ENCODE peak calls at places on chromosomes 2 and 18, in seven cellular contexts. One of them, this sample, is unnamed.
A peak's percentile ranks its signal among the peaks of the same experiment; 100 is the strongest.

GRCh38 chr2:108927936-108928659 is 60.9 kb downstream of the EDAR start:
- DNase-seq in colonic mucosa: peak; percentile 63
- DNase-seq in SK-N-SH: peak; percentile 79
- DNase-seq in IMR-90: peak; percentile 64
- DNase-seq in cardiac muscle cell: peak; percentile 73
- DNase-seq in psoas muscle: no peak
- DNase-seq in fibroblast of lung: peak; percentile 66
- DNase-seq in this sample: peak; percentile 33

GRCh38 chr18:67730884-67731283 is 214.4 kb upstream of the DSEL start:
- DNase-seq in cardiac muscle cell: no peak
- DNase-seq in colonic mucosa: no peak
- DNase-seq in psoas muscle: no peak
- DNase-seq in fibroblast of lung: peak; percentile 27
- DNase-seq in SK-N-SH: no peak
- DNase-seq in IMR-90: peak; percentile 76
- DNase-seq in this sample: no peak

GRCh38 chr2:110125292-110125691 is 9.7 kb upstream of the MALL start:
- DNase-seq in cardiac muscle cell: no peak
- DNase-seq in IMR-90: peak; percentile 11
- DNase-seq in SK-N-SH: no peak
- DNase-seq in colonic mucosa: no peak
- DNase-seq in fibroblast of lung: no peak
- DNase-seq in psoas muscle: no peak
- DNase-seq in this sample: no peak

GRCh38 chr2:219509780-219510511 is 4.3 kb upstream of the ASIC4 start:
- DNase-seq in psoas muscle: peak; percentile 59
- DNase-seq in SK-N-SH: peak; percentile 83
- DNase-seq in fibroblast of lung: peak; percentile 49
- DNase-seq in colonic mucosa: peak; percentile 67
- DNase-seq in IMR-90: peak; percentile 45
- DNase-seq in cardiac muscle cell: peak; percentile 84
- DNase-seq in this sample: no peak

GRCh38 chr2:182280128-182280527 is 146.7 kb downstream of the PDE1A start:
- DNase-seq in SK-N-SH: no peak
- DNase-seq in cardiac muscle cell: no peak
- DNase-seq in colonic mucosa: no peak
- DNase-seq in IMR-90: peak; percentile 69
- DNase-seq in fibroblast of lung: peak; percentile 38
- DNase-seq in psoas muscle: no peak
- DNase-seq in this sample: no peak

GRCh38 chr2:119681868-119682220 is 2.8 kb downstream of the TMEM177 start:
- DNase-seq in IMR-90: no peak
- DNase-seq in colonic mucosa: no peak
- DNase-seq in cardiac muscle cell: no peak
- DNase-seq in psoas muscle: no peak
- DNase-seq in SK-N-SH: no peak
- DNase-seq in fibroblast of lung: no peak
- DNase-seq in this sample: no peak

GRCh38 chr2:189225032-189225431 is 45.5 kb upstream of the COL5A2 start:
- DNase-seq in fibroblast of lung: no peak
- DNase-seq in cardiac muscle cell: no peak
- DNase-seq in IMR-90: no peak
- DNase-seq in psoas muscle: no peak
- DNase-seq in colonic mucosa: no peak
- DNase-seq in SK-N-SH: no peak
- DNase-seq in this sample: no peak

GRCh38 chr2:58427572-58428285 is 186.6 kb upstream of the FANCL start:
- DNase-seq in colonic mucosa: peak; percentile 29
- DNase-seq in IMR-90: peak; percentile 15
- DNase-seq in fibroblast of lung: peak; percentile 51
- DNase-seq in psoas muscle: no peak
- DNase-seq in cardiac muscle cell: peak; percentile 78
- DNase-seq in SK-N-SH: peak; percentile 51
- DNase-seq in this sample: no peak

GRCh38 chr2:218861645-218862318 is 2.2 kb downstream of the WNT6 start:
- DNase-seq in fibroblast of lung: no peak
- DNase-seq in colonic mucosa: no peak
- DNase-seq in cardiac muscle cell: no peak
- DNase-seq in IMR-90: no peak
- DNase-seq in SK-N-SH: no peak
- DNase-seq in psoas muscle: no peak
- DNase-seq in this sample: no peak

GRCh38 chr18:73950116-73950705 is 197.4 kb downstream of the FBXO15 start:
- DNase-seq in SK-N-SH: no peak
- DNase-seq in IMR-90: peak; percentile 50
- DNase-seq in colonic mucosa: no peak
- DNase-seq in cardiac muscle cell: no peak
- DNase-seq in psoas muscle: no peak
- DNase-seq in fibroblast of lung: no peak
- DNase-seq in this sample: no peak

GRCh38 chr2:44940053-44940494 is 1.4 kb upstream of the SIX3 start:
- DNase-seq in IMR-90: no peak
- DNase-seq in colonic mucosa: no peak
- DNase-seq in fibroblast of lung: no peak
- DNase-seq in cardiac muscle cell: no peak
- DNase-seq in psoas muscle: no peak
- DNase-seq in SK-N-SH: no peak
- DNase-seq in this sample: no peak

GRCh38 chr2:163552758-163553157 is 183.1 kb downstream of the FIGN start:
- DNase-seq in colonic mucosa: no peak
- DNase-seq in IMR-90: no peak
- DNase-seq in cardiac muscle cell: no peak
- DNase-seq in fibroblast of lung: no peak
- DNase-seq in psoas muscle: no peak
- DNase-seq in SK-N-SH: no peak
- DNase-seq in this sample: no peak

DNA sequence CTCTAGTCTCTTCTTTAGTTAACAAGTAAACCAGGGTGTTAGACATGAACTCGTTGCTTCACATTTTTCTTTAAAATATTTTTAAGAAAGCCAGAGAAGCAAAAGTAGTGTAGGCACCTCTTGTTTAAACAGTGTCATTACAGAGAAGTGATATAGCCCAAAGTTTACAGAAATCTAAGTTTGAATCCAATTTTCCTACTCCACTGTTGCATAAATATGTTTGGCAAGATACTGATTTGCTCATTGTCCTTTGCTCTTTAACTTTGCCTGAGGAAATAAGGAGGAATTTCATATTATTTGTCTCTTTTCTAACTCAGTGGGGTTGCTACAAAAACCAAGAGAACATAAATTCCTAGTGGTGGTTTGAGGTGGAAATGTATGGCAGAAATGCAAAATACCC is 81.1 kb downstream of the PAX3 start:
- DNase-seq in psoas muscle: no peak
- DNase-seq in IMR-90: no peak
- DNase-seq in colonic mucosa: no peak
- DNase-seq in SK-N-SH: no peak
- DNase-seq in cardiac muscle cell: no peak
- DNase-seq in fibroblast of lung: no peak
- DNase-seq in this sample: no peak
- H3K4me1 ChIP-seq in psoas muscle: no peaks in the 10 kb centered on the region
- H3K4me1 ChIP-seq in IMR-90: no peaks in the 10 kb centered on the region
- H3K4me1 ChIP-seq in colonic mucosa: no peaks in the 10 kb centered on the region
- H3K4me1 ChIP-seq in SK-N-SH: no peaks in the 10 kb centered on the region
- H3K4me1 ChIP-seq in cardiac muscle cell: peaks cover 23% of the 10 kb centered on the region
- H3K4me1 ChIP-seq in fibroblast of lung: no peaks in the 10 kb centered on the region
- H3K4me1 ChIP-seq in this sample: peaks cover 1% of the 10 kb centered on the region

GRCh38 chr18:77162580-77162979 is 30.0 kb upstream of the MBP start:
- DNase-seq in fibroblast of lung: no peak
- DNase-seq in psoas muscle: no peak
- DNase-seq in SK-N-SH: no peak
- DNase-seq in colonic mucosa: no peak
- DNase-seq in cardiac muscle cell: no peak
- DNase-seq in IMR-90: no peak
- DNase-seq in this sample: no peak
- H3K27ac ChIP-seq in fibroblast of lung: no peak overlapping the region
- H3K27ac ChIP-seq in psoas muscle: no peak overlapping the region
- H3K27ac ChIP-seq in SK-N-SH: no peak overlapping the region
- H3K27ac ChIP-seq in colonic mucosa: no peak overlapping the region
- H3K27ac ChIP-seq in cardiac muscle cell: no peak overlapping the region
- H3K27ac ChIP-seq in IMR-90: no peak overlapping the region
- H3K27ac ChIP-seq in this sample: no peak overlapping the region

GRCh38 chr18:11146238-11146946 is 3.0 kb downstream of the PIEZO2 start:
- DNase-seq in psoas muscle: no peak
- DNase-seq in fibroblast of lung: no peak
- DNase-seq in SK-N-SH: no peak
- DNase-seq in colonic mucosa: no peak
- DNase-seq in IMR-90: no peak
- DNase-seq in cardiac muscle cell: no peak
- DNase-seq in this sample: no peak

GRCh38 chr18:11146947-11147345 is 2.4 kb downstream of the PIEZO2 start:
- DNase-seq in SK-N-SH: no peak
- DNase-seq in fibroblast of lung: no peak
- DNase-seq in IMR-90: no peak
- DNase-seq in cardiac muscle cell: no peak
- DNase-seq in colonic mucosa: no peak
- DNase-seq in psoas muscle: no peak
- DNase-seq in this sample: no peak

GRCh38 chr18:11147962-11148654 is 1.3 kb downstream of the PIEZO2 start:
- DNase-seq in colonic mucosa: no peak
- DNase-seq in cardiac muscle cell: no peak
- DNase-seq in fibroblast of lung: peak; percentile 25
- DNase-seq in IMR-90: no peak
- DNase-seq in psoas muscle: peak; percentile 21
- DNase-seq in SK-N-SH: no peak
- DNase-seq in this sample: no peak

GRCh38 chr18:11148655-11149440 is 521 bp downstream of the PIEZO2 start:
- DNase-seq in fibroblast of lung: no peak
- DNase-seq in colonic mucosa: no peak
- DNase-seq in cardiac muscle cell: no peak
- DNase-seq in SK-N-SH: no peak
- DNase-seq in IMR-90: no peak
- DNase-seq in psoas muscle: no peak
- DNase-seq in this sample: no peak

DNA sequence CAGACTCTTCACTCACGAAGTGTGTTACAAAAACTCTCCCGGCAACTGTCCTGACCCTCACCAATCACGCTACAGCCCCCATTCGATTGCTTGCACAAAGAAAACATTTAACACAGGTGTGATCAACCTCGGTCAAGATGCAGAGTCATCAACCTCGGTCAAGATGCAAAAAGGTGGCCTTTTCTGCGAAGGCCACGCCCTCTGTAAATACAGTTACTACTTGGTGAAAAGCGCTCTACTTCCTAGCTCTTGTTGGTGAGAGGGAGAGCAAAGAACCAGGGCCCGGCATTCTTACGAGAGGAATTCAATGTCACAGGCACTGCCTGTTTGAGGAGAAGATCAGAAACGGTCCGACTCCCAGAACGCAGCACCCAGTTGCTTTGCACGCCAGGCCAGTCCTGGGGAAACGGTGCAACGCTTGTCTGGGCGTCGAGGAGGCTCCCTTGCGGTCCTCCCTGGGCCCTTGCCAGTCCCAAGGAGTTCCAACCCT is 2.0 kb downstream of the PIEZO2 start:
- DNase-seq in colonic mucosa: no peak
- DNase-seq in fibroblast of lung: peak; percentile 21
- DNase-seq in SK-N-SH: no peak
- DNase-seq in IMR-90: no peak
- DNase-seq in psoas muscle: no peak
- DNase-seq in cardiac muscle cell: no peak
- DNase-seq in this sample: no peak
- H3K4me3 ChIP-seq in colonic mucosa: no peak overlapping the region
- H3K4me3 ChIP-seq in fibroblast of lung: peak overlapping the region; percentile 1
- H3K4me3 ChIP-seq in SK-N-SH: no peak overlapping the region
- H3K4me3 ChIP-seq in IMR-90: peak overlapping the region; percentile 69
- H3K4me3 ChIP-seq in psoas muscle: peak overlapping the region; percentile 7
- H3K4me3 ChIP-seq in cardiac muscle cell: no peak overlapping the region
- H3K4me3 ChIP-seq in this sample: peak overlapping the region; percentile 33

DNA sequence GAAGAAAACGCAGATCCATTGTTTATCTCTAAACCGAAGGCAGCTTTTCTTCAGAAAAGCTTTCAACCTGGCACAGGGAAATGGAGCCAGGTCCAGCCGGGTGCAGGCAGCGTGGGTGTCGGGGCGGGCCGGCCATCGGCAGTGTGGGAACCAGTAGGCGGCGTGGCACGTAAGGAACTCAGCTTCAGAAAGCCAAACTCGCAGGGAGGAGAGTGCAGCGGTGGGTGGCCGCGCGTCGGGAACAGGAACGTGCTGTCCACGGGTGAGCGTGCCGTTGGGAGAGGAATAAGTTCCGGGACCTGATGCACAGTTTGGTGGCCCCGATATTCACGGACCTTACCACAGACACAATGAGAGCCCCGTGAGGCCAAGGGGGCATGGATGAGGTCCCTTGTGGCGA is 270.4 kb downstream of the TWIST2 start:
- DNase-seq in fibroblast of lung: no peak
- DNase-seq in IMR-90: no peak
- DNase-seq in psoas muscle: peak; percentile 13
- DNase-seq in colonic mucosa: no peak
- DNase-seq in cardiac muscle cell: no peak
- DNase-seq in SK-N-SH: no peak
- DNase-seq in this sample: no peak
- H3K4me1 ChIP-seq in fibroblast of lung: no peaks in the 10 kb centered on the region
- H3K4me1 ChIP-seq in IMR-90: peaks cover 4% of the 10 kb centered on the region
- H3K4me1 ChIP-seq in psoas muscle: peaks cover 17% of the 10 kb centered on the region
- H3K4me1 ChIP-seq in colonic mucosa: peaks cover 5% of the 10 kb centered on the region
- H3K4me1 ChIP-seq in cardiac muscle cell: no peaks in the 10 kb centered on the region
- H3K4me1 ChIP-seq in SK-N-SH: no peaks in the 10 kb centered on the region
- H3K4me1 ChIP-seq in this sample: no peaks in the 10 kb centered on the region

This sample was measured in iPS DF 6.9.